ENCODE peak calls at places on chromosomes 4 and X, in seven cellular contexts. One of them, this sample, is unnamed.

GRCh38 chr4:5746829-5747745 is 36.1 kb downstream of the EVC start:
- DNase-seq in HepG2: no peak
- DNase-seq in tibial artery: peak; percentile 62
- DNase-seq in mucosa of descending colon: no peak
- DNase-seq in dorsolateral prefrontal cortex: no peak
- DNase-seq in OCI-LY7: no peak
- DNase-seq in kidney: no peak
- DNase-seq in this sample: no peak

GRCh38 chrX:103647630-103648029 is 18.9 kb downstream of the TCEAL1 start:
- DNase-seq in tibial artery: no peak
- DNase-seq in kidney: no peak
- DNase-seq in mucosa of descending colon: no peak
- DNase-seq in HepG2: no peak
- DNase-seq in OCI-LY7: no peak
- DNase-seq in dorsolateral prefrontal cortex: no peak
- DNase-seq in this sample: no peak

GRCh38 chrX:118536687-118537461 is 41.3 kb downstream of the DOCK11 start:
- DNase-seq in HepG2: no peak
- DNase-seq in mucosa of descending colon: no peak
- DNase-seq in tibial artery: no peak
- DNase-seq in kidney: no peak
- DNase-seq in OCI-LY7: peak; percentile 67
- DNase-seq in dorsolateral prefrontal cortex: no peak
- DNase-seq in this sample: no peak

GRCh38 chr4:92172203-92172602 is 131.6 kb upstream of the GRID2 start:
- DNase-seq in kidney: no peak
- DNase-seq in OCI-LY7: no peak
- DNase-seq in tibial artery: no peak
- DNase-seq in HepG2: no peak
- DNase-seq in dorsolateral prefrontal cortex: no peak
- DNase-seq in mucosa of descending colon: no peak
- DNase-seq in this sample: no peak

GRCh38 chr4:8289151-8289750 is 19.7 kb downstream of the HTRA3 start:
- DNase-seq in mucosa of descending colon: no peak
- DNase-seq in tibial artery: peak; percentile 39
- DNase-seq in dorsolateral prefrontal cortex: no peak
- DNase-seq in OCI-LY7: no peak
- DNase-seq in kidney: peak; percentile 53
- DNase-seq in HepG2: no peak
- DNase-seq in this sample: no peak

GRCh38 chrX:122046815-122047214 is 999.4 kb downstream of the GLUD2 start:
- DNase-seq in tibial artery: no peak
- DNase-seq in HepG2: no peak
- DNase-seq in kidney: peak; percentile 18
- DNase-seq in mucosa of descending colon: no peak
- DNase-seq in OCI-LY7: no peak
- DNase-seq in dorsolateral prefrontal cortex: no peak
- DNase-seq in this sample: no peak

GRCh38 chr4:8472689-8473197 is 32.2 kb downstream of the TRMT44 start:
- DNase-seq in HepG2: no peak
- DNase-seq in OCI-LY7: no peak
- DNase-seq in tibial artery: peak; percentile 74
- DNase-seq in mucosa of descending colon: no peak
- DNase-seq in dorsolateral prefrontal cortex: no peak
- DNase-seq in kidney: peak; percentile 83
- DNase-seq in this sample: no peak

GRCh38 chr4:109302366-109303140 is at the start of gene COL25A1:
- DNase-seq in kidney: peak; percentile 86
- DNase-seq in tibial artery: peak; percentile 72
- DNase-seq in OCI-LY7: no peak
- DNase-seq in dorsolateral prefrontal cortex: no peak
- DNase-seq in HepG2: no peak
- DNase-seq in mucosa of descending colon: peak; percentile 30
- DNase-seq in this sample: peak; percentile 97

GRCh38 chr4:22235798-22236197 is 280.1 kb downstream of the ADGRA3 start:
- DNase-seq in mucosa of descending colon: no peak
- DNase-seq in HepG2: no peak
- DNase-seq in dorsolateral prefrontal cortex: no peak
- DNase-seq in kidney: no peak
- DNase-seq in OCI-LY7: no peak
- DNase-seq in tibial artery: no peak
- DNase-seq in this sample: no peak

GRCh38 chrX:134460861-134461218 is 875 bp downstream of the HPRT1 start:
- DNase-seq in tibial artery: no peak
- DNase-seq in kidney: no peak
- DNase-seq in dorsolateral prefrontal cortex: no peak
- DNase-seq in HepG2: no peak
- DNase-seq in OCI-LY7: peak; percentile 23
- DNase-seq in mucosa of descending colon: peak; percentile 9
- DNase-seq in this sample: no peak

GRCh38 chr4:8840006-8840793 is 31.4 kb downstream of the HMX1 start:
- DNase-seq in dorsolateral prefrontal cortex: peak; percentile 23
- DNase-seq in HepG2: no peak
- DNase-seq in OCI-LY7: no peak
- DNase-seq in mucosa of descending colon: no peak
- DNase-seq in kidney: peak; percentile 51
- DNase-seq in tibial artery: peak; percentile 54
- DNase-seq in this sample: peak; percentile 16

GRCh38 chrX:50081282-50081955 is 119.4 kb downstream of the AKAP4 start:
- DNase-seq in dorsolateral prefrontal cortex: peak; percentile 28
- DNase-seq in tibial artery: no peak
- DNase-seq in kidney: peak; percentile 71
- DNase-seq in HepG2: peak; percentile 10
- DNase-seq in mucosa of descending colon: peak; percentile 50
- DNase-seq in OCI-LY7: no peak
- DNase-seq in this sample: peak; percentile 22

GRCh38 chr4:8393593-8394038 is 46.9 kb downstream of the ACOX3 start:
- DNase-seq in mucosa of descending colon: peak; percentile 50
- DNase-seq in dorsolateral prefrontal cortex: peak; percentile 63
- DNase-seq in OCI-LY7: no peak
- DNase-seq in tibial artery: peak; percentile 84
- DNase-seq in kidney: no peak
- DNase-seq in HepG2: no peak
- DNase-seq in this sample: peak; percentile 68

GRCh38 chr4:10151182-10151581 is 34.6 kb upstream of the WDR1 start:
- DNase-seq in OCI-LY7: peak; percentile 46
- DNase-seq in HepG2: no peak
- DNase-seq in mucosa of descending colon: no peak
- DNase-seq in kidney: no peak
- DNase-seq in dorsolateral prefrontal cortex: no peak
- DNase-seq in tibial artery: no peak
- DNase-seq in this sample: no peak

GRCh38 chrX:14013074-14013473 is 16.6 kb downstream of the GEMIN8 start:
- DNase-seq in kidney: no peak
- DNase-seq in mucosa of descending colon: no peak
- DNase-seq in OCI-LY7: no peak
- DNase-seq in dorsolateral prefrontal cortex: no peak
- DNase-seq in HepG2: no peak
- DNase-seq in tibial artery: no peak
- DNase-seq in this sample: no peak

GRCh38 chr4:7559741-7560376 is 125.1 kb upstream of the PSAPL1 start:
- DNase-seq in HepG2: peak; percentile 13
- DNase-seq in mucosa of descending colon: no peak
- DNase-seq in OCI-LY7: no peak
- DNase-seq in kidney: no peak
- DNase-seq in tibial artery: no peak
- DNase-seq in dorsolateral prefrontal cortex: no peak
- DNase-seq in this sample: no peak

DNA sequence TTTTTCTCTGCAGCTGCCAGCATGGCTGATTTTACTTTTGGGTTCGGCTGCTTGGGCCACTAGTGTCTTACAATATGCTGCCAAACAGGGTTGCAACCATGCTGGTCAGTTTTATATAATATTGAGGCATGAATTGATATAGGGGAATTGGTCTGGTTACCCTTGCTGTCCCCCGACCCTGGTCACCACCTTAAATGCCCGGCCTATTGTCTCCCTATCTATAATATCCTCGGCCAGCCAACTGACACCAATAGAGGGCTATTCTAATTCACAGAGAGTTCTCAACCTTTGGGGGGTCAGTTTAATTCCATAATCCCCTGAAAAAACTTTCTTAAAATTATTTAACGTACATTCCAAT is 28.7 kb downstream of the SULT1E1 start:
- DNase-seq in OCI-LY7: no peak
- DNase-seq in kidney: no peak
- DNase-seq in tibial artery: no peak
- DNase-seq in HepG2: no peak
- DNase-seq in dorsolateral prefrontal cortex: no peak
- DNase-seq in mucosa of descending colon: no peak
- DNase-seq in this sample: no peak
- H3K4me3 ChIP-seq in OCI-LY7: no peak overlapping the region
- H3K4me3 ChIP-seq in kidney: no peak overlapping the region
- H3K4me3 ChIP-seq in tibial artery: no peak overlapping the region
- H3K4me3 ChIP-seq in HepG2: no peak overlapping the region
- H3K4me3 ChIP-seq in dorsolateral prefrontal cortex: no peak overlapping the region
- H3K4me3 ChIP-seq in mucosa of descending colon: no peak overlapping the region
- H3K4me3 ChIP-seq in this sample: no peak overlapping the region

DNA sequence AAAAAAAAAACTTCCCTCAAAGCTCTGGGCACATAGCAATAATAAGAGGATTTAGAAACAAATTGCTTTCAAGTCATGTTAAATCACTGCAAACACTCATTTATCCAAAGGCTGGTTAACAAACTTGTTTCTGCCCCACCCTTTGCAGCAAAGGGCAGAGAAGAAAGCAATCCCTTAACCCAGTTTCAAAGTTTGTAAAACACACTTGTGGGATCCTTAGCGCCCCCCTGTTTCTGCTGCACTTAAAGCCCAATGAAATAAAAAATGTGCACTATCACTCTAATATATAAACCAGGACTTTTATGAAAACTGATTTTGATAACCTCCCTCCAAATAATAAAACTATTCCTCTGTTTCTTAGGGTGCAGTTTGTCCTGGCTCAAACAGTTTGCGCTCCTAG is 3.3 kb upstream of the PCDH10 start:
- DNase-seq in mucosa of descending colon: no peak
- DNase-seq in kidney: no peak
- DNase-seq in OCI-LY7: no peak
- DNase-seq in HepG2: no peak
- DNase-seq in tibial artery: no peak
- DNase-seq in dorsolateral prefrontal cortex: no peak
- DNase-seq in this sample: no peak
- H3K4me3 ChIP-seq in mucosa of descending colon: no peak overlapping the region
- H3K4me3 ChIP-seq in kidney: peak overlapping the region; percentile 50
- H3K4me3 ChIP-seq in OCI-LY7: no peak overlapping the region
- H3K4me3 ChIP-seq in HepG2: no peak overlapping the region
- H3K4me3 ChIP-seq in tibial artery: peak overlapping the region; percentile 63
- H3K4me3 ChIP-seq in dorsolateral prefrontal cortex: peak overlapping the region; percentile 78
- H3K4me3 ChIP-seq in this sample: peak overlapping the region; percentile 66

GRCh38 chr4:127622621-127622922 is 10.2 kb upstream of the INTU start:
- DNase-seq in tibial artery: no peak
- DNase-seq in kidney: no peak
- DNase-seq in mucosa of descending colon: no peak
- DNase-seq in dorsolateral prefrontal cortex: no peak
- DNase-seq in HepG2: no peak
- DNase-seq in OCI-LY7: no peak
- DNase-seq in this sample: peak; percentile 87
- H3K4me3 ChIP-seq in tibial artery: peak overlapping the region; percentile 60
- H3K4me3 ChIP-seq in kidney: peak overlapping the region; percentile 65
- H3K4me3 ChIP-seq in mucosa of descending colon: no peak overlapping the region
- H3K4me3 ChIP-seq in dorsolateral prefrontal cortex: peak overlapping the region; percentile 63
- H3K4me3 ChIP-seq in HepG2: no peak overlapping the region
- H3K4me3 ChIP-seq in OCI-LY7: no peak overlapping the region
- H3K4me3 ChIP-seq in this sample: peak overlapping the region; percentile 42

DNA sequence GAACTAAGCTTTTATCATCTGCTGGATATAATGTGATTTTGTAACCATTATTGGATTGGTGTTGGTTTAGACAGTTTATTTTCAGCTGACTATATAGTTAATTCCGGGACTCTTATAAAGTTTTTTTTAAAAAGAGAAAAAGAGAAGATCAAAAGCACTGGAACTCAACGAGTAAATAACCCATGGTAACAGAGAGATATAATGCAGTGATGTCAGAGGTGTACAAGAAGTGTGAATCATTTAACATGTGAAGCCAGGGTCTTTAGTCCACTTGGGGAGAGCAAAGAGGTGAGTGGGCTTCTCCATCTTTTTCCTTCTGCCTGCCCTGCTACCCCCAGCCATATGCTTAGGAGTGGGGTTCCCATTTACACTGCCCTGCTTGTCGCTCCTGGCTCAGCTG is 3.2 kb downstream of the TMEM165 start:
- DNase-seq in OCI-LY7: no peak
- DNase-seq in HepG2: peak; percentile 10
- DNase-seq in mucosa of descending colon: no peak
- DNase-seq in dorsolateral prefrontal cortex: no peak
- DNase-seq in tibial artery: no peak
- DNase-seq in kidney: no peak
- DNase-seq in this sample: peak; percentile 36
- H3K4me3 ChIP-seq in OCI-LY7: peak overlapping the region; percentile 99
- H3K4me3 ChIP-seq in HepG2: peak overlapping the region; percentile 8
- H3K4me3 ChIP-seq in mucosa of descending colon: no peak overlapping the region
- H3K4me3 ChIP-seq in dorsolateral prefrontal cortex: peak overlapping the region; percentile 89
- H3K4me3 ChIP-seq in tibial artery: peak overlapping the region; percentile 98
- H3K4me3 ChIP-seq in kidney: no peak overlapping the region
- H3K4me3 ChIP-seq in this sample: no peak overlapping the region

DNA sequence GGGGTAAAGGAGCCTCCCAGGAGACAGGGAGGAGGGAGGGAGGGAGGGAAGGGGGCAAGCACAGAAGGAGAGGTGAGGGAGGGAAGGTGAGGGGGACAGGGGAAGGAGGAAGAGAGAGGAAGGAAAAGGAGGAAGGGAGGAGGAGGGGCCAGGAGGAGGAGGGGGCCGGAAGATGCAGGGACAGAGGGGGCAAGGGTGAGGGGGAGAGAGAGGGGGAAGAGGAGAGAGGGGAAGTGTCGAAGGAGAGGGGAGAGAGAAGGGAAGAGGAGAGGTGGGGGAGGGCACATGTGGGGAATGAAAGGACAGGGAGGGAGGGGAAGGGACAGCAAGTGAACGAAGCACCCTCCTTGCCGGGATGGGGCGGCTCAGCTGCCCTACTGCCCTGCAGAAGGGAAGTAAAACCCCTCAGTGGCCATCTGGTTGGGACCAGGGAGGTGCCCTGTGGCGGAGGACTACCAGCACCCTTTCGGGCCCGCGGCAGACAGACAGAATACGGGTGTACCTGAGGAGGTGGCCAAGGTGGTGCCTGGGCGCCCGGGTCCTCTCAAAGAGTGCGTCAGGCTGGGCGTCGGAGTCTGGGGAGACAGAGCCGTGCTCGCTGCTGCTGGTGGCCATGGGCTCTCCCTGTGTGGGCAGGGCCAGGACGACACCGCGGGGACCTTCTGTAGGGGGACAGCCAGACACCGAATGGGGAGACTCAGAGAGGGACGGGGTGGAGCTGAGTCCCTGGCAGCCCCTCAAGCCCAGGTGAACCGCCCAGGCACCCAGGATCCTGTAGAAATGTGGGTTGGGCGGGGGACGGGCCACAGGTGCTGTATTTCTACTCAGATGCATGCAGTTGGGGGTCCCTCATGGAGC is 29.5 kb downstream of the PDHA1 start:
- DNase-seq in tibial artery: no peak
- DNase-seq in OCI-LY7: no peak
- DNase-seq in dorsolateral prefrontal cortex: no peak
- DNase-seq in HepG2: no peak
- DNase-seq in kidney: peak; percentile 73
- DNase-seq in mucosa of descending colon: no peak
- DNase-seq in this sample: peak; percentile 18
- H3K4me3 ChIP-seq in tibial artery: peak overlapping the region; percentile 36
- H3K4me3 ChIP-seq in OCI-LY7: no peak overlapping the region
- H3K4me3 ChIP-seq in dorsolateral prefrontal cortex: peak overlapping the region; percentile 14
- H3K4me3 ChIP-seq in HepG2: no peak overlapping the region
- H3K4me3 ChIP-seq in kidney: no peak overlapping the region
- H3K4me3 ChIP-seq in mucosa of descending colon: no peak overlapping the region
- H3K4me3 ChIP-seq in this sample: peak overlapping the region; percentile 32